ENCODE peak calls at places on chromosomes 12 and 14, in four cellular contexts. H is CD8-positive, alpha-beta T cell; Y is GM23338; D is left ventricle myocardium inferior. R is an unnamed sample.

GRCh38 chr12:96361074-96361473 is 39.2 kb downstream of the CDK17 start:
- DNase-seq in H (no peak), Y (peak), D (no peak), R (no peak)

GRCh38 chr12:24378548-24379011 is 429.1 kb upstream of the SOX5 start:
- DNase-seq in H (no peak), Y (peak), D (no peak), R (no peak)

GRCh38 chr14:86481105-86481504 is 951.2 kb downstream of the FLRT2 start:
- DNase-seq in H (no peak), Y (no peak), D (no peak), R (no peak)

GRCh38 chr12:84727964-84728363 is 184.6 kb downstream of the SLC6A15 start:
- DNase-seq in H (no peak), Y (peak), D (no peak), R (no peak)

GRCh38 chr12:102462803-102463499 is 17.4 kb downstream of the IGF1 start:
- DNase-seq in H (no peak), Y (no peak), D (no peak), R (no peak)

GRCh38 chr12:123705935-123706334 is 6.2 kb upstream of the ATP6V0A2 start:
- DNase-seq in H (no peak), Y (peak), D (no peak), R (no peak)

GRCh38 chr12:123998344-123998941 is 25.4 kb downstream of the ZNF664 start:
- DNase-seq in H (no peak), Y (no peak), D (no peak), R (no peak)

GRCh38 chr14:64761441-64762043 is 57.3 kb downstream of the PLEKHG3 start:
- DNase-seq in H (no peak), Y (no peak), D (no peak), R (no peak)

GRCh38 chr12:15928870-15929571 is 17.9 kb downstream of the DERA start:
- DNase-seq in H (no peak), Y (peak), D (peak), R (no peak)

GRCh38 chr12:48828293-48828692 is 10.0 kb downstream of the CACNB3 start:
- DNase-seq in H (no peak), Y (no peak), D (no peak), R (no peak)

GRCh38 chr12:130281157-130281799 is 56.4 kb upstream of the PIWIL1 start:
- DNase-seq in H (no peak), Y (peak), D (no peak), R (no peak)

GRCh38 chr12:39772708-39773665 is 153.4 kb upstream of the ABCD2 start:
- DNase-seq in H (no peak), Y (no peak), D (no peak), R (no peak)

GRCh38 chr14:103391048-103391447 is 5.8 kb downstream of the MARK3 start:
- DNase-seq in H (peak), Y (peak), D (no peak), R (no peak)

GRCh38 chr12:75545636-75546035 is 34.2 kb upstream of the KRR1 start:
- DNase-seq in H (no peak), Y (no peak), D (no peak), R (no peak)

GRCh38 chr14:99410019-99410418 is 70.6 kb downstream of the SETD3 start:
- DNase-seq in H (no peak), Y (peak), D (no peak), R (no peak)

GRCh38 chr14:49287004-49287403 is 299.2 kb downstream of the RPS29 start:
- DNase-seq in H (no peak), Y (no peak), D (no peak), R (no peak)

GRCh38 chr14:97390031-97390729 is 593.0 kb downstream of the VRK1 start:
- DNase-seq in H (no peak), Y (no peak), D (no peak), R (no peak)

GRCh38 chr12:73308747-73309146 is 1036.6 kb downstream of the TRHDE start:
- DNase-seq in H (no peak), Y (no peak), D (no peak), R (no peak)

GRCh38 chr12:51917746-51918453 is 10.6 kb downstream of the ACVRL1 start:
- DNase-seq in H (no peak), Y (no peak), D (no peak), R (peak)

GRCh38 chr12:96606134-96606533 is 116.8 kb downstream of the CFAP54 start:
- DNase-seq in H (no peak), Y (no peak), D (no peak), R (no peak)

GRCh38 chr12:19223695-19224094 is 94.2 kb downstream of the PLEKHA5 start:
- DNase-seq in H (no peak), Y (no peak), D (no peak), R (no peak)

GRCh38 chr12:57640156-57641042 is 7.4 kb upstream of the B4GALNT1 start:
- DNase-seq in H (no peak), Y (no peak), D (no peak), R (no peak)

GRCh38 chr14:36952702-36953101 is 219.7 kb downstream of the SLC25A21 start:
- DNase-seq in H (no peak), Y (no peak), D (no peak), R (no peak)

GRCh38 chr14:72607386-72608125 is 286.3 kb downstream of the DPF3 start:
- DNase-seq in H (no peak), Y (no peak), D (no peak), R (no peak)

GRCh38 chr12:123064356-123064755 is 83.9 kb downstream of the ARL6IP4 start:
- DNase-seq in H (no peak), Y (no peak), D (peak), R (peak)

GRCh38 chr12:120447992-120448391 is 1.7 kb downstream of the GATC start:
- DNase-seq in H (no peak), Y (no peak), D (no peak), R (no peak)
- H3K4me3 ChIP-seq in H (no peak), Y (no peak), D (peak), R (no peak)

GRCh38 chr14:58332514-58332913 is 34.2 kb downstream of the ARID4A start:
- DNase-seq in H (no peak), Y (no peak), D (no peak), R (no peak)
- H3K27ac ChIP-seq in H (no peak), Y (peak), D (no peak), R (no peak)

DNA sequence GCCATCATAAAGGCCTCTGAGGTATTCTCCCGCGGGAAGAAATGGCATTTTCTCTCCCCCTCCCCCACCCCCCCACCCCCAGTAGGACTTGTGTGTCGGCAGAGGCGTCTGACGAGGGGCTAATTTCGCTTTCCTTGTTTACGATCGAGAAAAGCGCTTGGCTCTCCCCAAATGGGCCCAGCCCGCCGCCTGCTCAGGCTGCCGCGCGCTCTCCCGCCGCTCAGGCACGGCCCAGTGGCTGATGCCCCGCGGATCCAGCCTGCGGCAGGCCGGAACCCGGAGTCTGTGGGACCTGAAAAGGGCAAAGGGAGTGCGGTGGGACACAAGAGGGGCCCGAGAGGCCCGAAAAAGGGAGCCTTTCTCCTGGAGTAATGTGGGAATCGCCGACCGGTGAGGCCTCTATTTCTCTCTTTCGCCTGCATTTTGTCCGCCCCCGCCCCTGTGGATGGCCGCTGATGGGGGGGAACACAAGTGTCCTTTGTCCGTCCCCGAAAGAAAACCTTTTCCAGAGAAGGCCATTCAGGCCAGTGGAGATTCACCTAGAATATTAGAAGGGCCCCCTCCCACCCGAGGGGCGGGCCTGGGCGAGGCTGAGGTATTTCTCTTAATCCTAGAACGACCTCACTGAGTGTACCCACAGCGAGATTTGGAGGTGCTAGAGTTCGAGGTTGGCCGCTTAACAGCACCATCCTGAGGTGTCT is 9.0 kb upstream of the HOXC6 start:
- DNase-seq in H (no peak), Y (peak), D (no peak), R (no peak)
- H3K4me3 ChIP-seq in H (no peak), Y (peak), D (peak), R (no peak)

GRCh38 chr14:58747181-58747580 is 109.4 kb downstream of the DACT1 start:
- DNase-seq in H (no peak), Y (no peak), D (no peak), R (no peak)

GRCh38 chr14:58751788-58752187 is 114.0 kb downstream of the DACT1 start:
- DNase-seq in H (no peak), Y (no peak), D (no peak), R (no peak)

GRCh38 chr14:58746701-58747100 is 108.9 kb downstream of the DACT1 start:
- DNase-seq in H (no peak), Y (no peak), D (no peak), R (no peak)

GRCh38 chr14:58750321-58751269 is 112.8 kb downstream of the DACT1 start:
- DNase-seq in H (no peak), Y (no peak), D (no peak), R (no peak)

GRCh38 chr14:58749066-58749669 is 111.4 kb downstream of the DACT1 start:
- DNase-seq in H (no peak), Y (no peak), D (no peak), R (peak)
- H3K27ac ChIP-seq in H (no peak), Y (no peak), D (no peak), R (no peak)

DNA sequence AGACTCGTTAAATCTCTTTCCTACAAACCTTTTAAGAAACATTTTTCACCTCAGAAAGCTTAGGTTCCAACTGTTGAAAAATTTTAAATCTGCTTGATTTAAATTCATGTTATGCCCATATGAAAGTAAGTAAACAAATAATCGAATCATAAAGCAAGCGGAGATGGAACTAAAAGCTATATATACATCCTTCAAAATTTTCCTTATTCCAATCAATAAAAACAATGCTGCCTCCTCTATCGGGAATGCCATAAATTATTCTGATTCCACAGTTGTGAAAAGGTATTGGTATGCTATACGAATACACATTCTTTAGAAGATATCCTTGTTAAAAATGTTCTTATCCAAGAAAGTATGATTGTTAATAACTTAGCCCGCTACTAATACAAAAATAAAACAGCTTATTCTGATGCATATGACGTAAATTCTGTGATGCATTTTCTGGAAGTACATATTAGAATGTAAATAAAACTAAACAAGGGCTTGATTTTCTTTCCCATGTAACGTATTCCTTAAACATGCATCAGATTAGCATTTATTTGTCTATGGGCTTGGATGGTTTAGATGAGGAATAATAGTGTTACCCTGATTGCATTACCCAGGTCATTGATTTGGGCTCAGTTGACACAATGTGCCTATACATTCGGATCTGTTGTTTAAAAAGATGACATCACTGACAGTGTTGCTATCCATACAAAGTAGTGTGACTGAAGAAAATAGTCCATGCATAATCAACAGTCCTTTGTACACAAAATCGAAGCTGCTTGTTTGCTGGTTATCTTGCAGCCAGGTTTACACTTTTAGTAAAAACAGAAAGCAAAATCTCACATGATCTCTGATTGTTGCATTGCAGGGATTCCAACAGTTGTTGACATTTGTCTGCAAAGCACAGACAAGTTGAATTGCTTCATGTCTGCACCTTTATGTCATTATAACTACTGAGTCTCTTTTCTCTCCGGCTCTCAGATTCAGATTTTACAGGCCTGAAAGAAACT is 656 bp upstream of the DTD2 start:
- DNase-seq in H (no peak), Y (no peak), D (no peak), R (no peak)
- H3K4me3 ChIP-seq in H (peak), Y (peak), D (peak), R (peak)